ENCODE peak calls at places on chromosomes 3 and 15, in seven cellular contexts. One of them, this sample, is unnamed.
A peak's percentile ranks its signal among the peaks of the same experiment; 100 is the strongest.

GRCh38 chr15:90063733-90064247 is 38.5 kb downstream of the IDH2 start:
- DNase-seq in uterus: no peak
- DNase-seq in transverse colon: peak; percentile 33
- DNase-seq in mucosa of descending colon: peak; percentile 70
- DNase-seq in tibial nerve: no peak
- DNase-seq in Panc1: no peak
- DNase-seq in Caco-2: no peak
- DNase-seq in this sample: no peak

GRCh38 chr15:53230473-53230872 is 440.3 kb upstream of the ONECUT1 start:
- DNase-seq in uterus: no peak
- DNase-seq in transverse colon: no peak
- DNase-seq in mucosa of descending colon: no peak
- DNase-seq in tibial nerve: no peak
- DNase-seq in Panc1: no peak
- DNase-seq in Caco-2: no peak
- DNase-seq in this sample: no peak

GRCh38 chr3:29331830-29332637 is 51.2 kb downstream of the RBMS3 start:
- DNase-seq in uterus: no peak
- DNase-seq in transverse colon: no peak
- DNase-seq in mucosa of descending colon: no peak
- DNase-seq in tibial nerve: no peak
- DNase-seq in Panc1: no peak
- DNase-seq in Caco-2: no peak
- DNase-seq in this sample: no peak

GRCh38 chr15:70508561-70509281 is 254.6 kb downstream of the UACA start:
- DNase-seq in uterus: no peak
- DNase-seq in transverse colon: no peak
- DNase-seq in mucosa of descending colon: no peak
- DNase-seq in tibial nerve: no peak
- DNase-seq in Panc1: peak; percentile 72
- DNase-seq in Caco-2: peak; percentile 50
- DNase-seq in this sample: no peak

GRCh38 chr3:29745237-29745870 is 464.5 kb downstream of the RBMS3 start:
- DNase-seq in uterus: no peak
- DNase-seq in transverse colon: no peak
- DNase-seq in mucosa of descending colon: no peak
- DNase-seq in tibial nerve: no peak
- DNase-seq in Panc1: no peak
- DNase-seq in Caco-2: no peak
- DNase-seq in this sample: no peak

GRCh38 chr3:58627580-58627894 is 39.0 kb downstream of the FAM3D start:
- DNase-seq in uterus: no peak
- DNase-seq in transverse colon: no peak
- DNase-seq in mucosa of descending colon: no peak
- DNase-seq in tibial nerve: no peak
- DNase-seq in Panc1: no peak
- DNase-seq in Caco-2: no peak
- DNase-seq in this sample: peak; percentile 67

GRCh38 chr3:51360806-51361205 is 24.3 kb upstream of the MANF start:
- DNase-seq in uterus: no peak
- DNase-seq in transverse colon: no peak
- DNase-seq in mucosa of descending colon: no peak
- DNase-seq in tibial nerve: no peak
- DNase-seq in Panc1: no peak
- DNase-seq in Caco-2: no peak
- DNase-seq in this sample: no peak

GRCh38 chr15:91472316-91472756 is 372.3 kb downstream of the SV2B start:
- DNase-seq in uterus: no peak
- DNase-seq in transverse colon: no peak
- DNase-seq in mucosa of descending colon: no peak
- DNase-seq in tibial nerve: no peak
- DNase-seq in Panc1: no peak
- DNase-seq in Caco-2: no peak
- DNase-seq in this sample: no peak

GRCh38 chr15:38474155-38474757 is 20.3 kb downstream of the FAM98B start:
- DNase-seq in uterus: no peak
- DNase-seq in transverse colon: no peak
- DNase-seq in mucosa of descending colon: no peak
- DNase-seq in tibial nerve: no peak
- DNase-seq in Panc1: peak; percentile 46
- DNase-seq in Caco-2: no peak
- DNase-seq in this sample: no peak

GRCh38 chr3:113021471-113021870 is 30.7 kb downstream of the GTPBP8 start:
- DNase-seq in uterus: no peak
- DNase-seq in transverse colon: no peak
- DNase-seq in mucosa of descending colon: no peak
- DNase-seq in tibial nerve: no peak
- DNase-seq in Panc1: no peak
- DNase-seq in Caco-2: no peak
- DNase-seq in this sample: no peak

GRCh38 chr3:36792342-36792741 is 28.0 kb upstream of the DCLK3 start:
- DNase-seq in uterus: no peak
- DNase-seq in transverse colon: no peak
- DNase-seq in mucosa of descending colon: no peak
- DNase-seq in tibial nerve: no peak
- DNase-seq in Panc1: peak; percentile 5
- DNase-seq in Caco-2: no peak
- DNase-seq in this sample: no peak

GRCh38 chr15:42581272-42581730 is 5.9 kb downstream of the STARD9 start:
- DNase-seq in uterus: peak; percentile 85
- DNase-seq in transverse colon: peak; percentile 88
- DNase-seq in mucosa of descending colon: peak; percentile 92
- DNase-seq in tibial nerve: peak; percentile 73
- DNase-seq in Panc1: no peak
- DNase-seq in Caco-2: peak; percentile 78
- DNase-seq in this sample: peak; percentile 84

GRCh38 chr3:66053009-66053782 is 14.5 kb upstream of the MAGI1 start:
- DNase-seq in uterus: peak; percentile 28
- DNase-seq in transverse colon: no peak
- DNase-seq in mucosa of descending colon: no peak
- DNase-seq in tibial nerve: no peak
- DNase-seq in Panc1: no peak
- DNase-seq in Caco-2: no peak
- DNase-seq in this sample: no peak

GRCh38 chr3:24042174-24042878 is 97.2 kb downstream of the NR1D2 start:
- DNase-seq in uterus: no peak
- DNase-seq in transverse colon: no peak
- DNase-seq in mucosa of descending colon: no peak
- DNase-seq in tibial nerve: no peak
- DNase-seq in Panc1: no peak
- DNase-seq in Caco-2: no peak
- DNase-seq in this sample: no peak

GRCh38 chr3:143040264-143040879 is 39.0 kb downstream of the U2SURP start:
- DNase-seq in uterus: no peak
- DNase-seq in transverse colon: no peak
- DNase-seq in mucosa of descending colon: no peak
- DNase-seq in tibial nerve: no peak
- DNase-seq in Panc1: no peak
- DNase-seq in Caco-2: no peak
- DNase-seq in this sample: no peak

GRCh38 chr3:66928252-66928651 is 69.9 kb upstream of the KBTBD8 start:
- DNase-seq in uterus: no peak
- DNase-seq in transverse colon: no peak
- DNase-seq in mucosa of descending colon: no peak
- DNase-seq in tibial nerve: no peak
- DNase-seq in Panc1: no peak
- DNase-seq in Caco-2: no peak
- DNase-seq in this sample: no peak

GRCh38 chr3:183764854-183765731 is 60.3 kb downstream of the MAP6D1 start:
- DNase-seq in uterus: no peak
- DNase-seq in transverse colon: peak; percentile 9
- DNase-seq in mucosa of descending colon: no peak
- DNase-seq in tibial nerve: no peak
- DNase-seq in Panc1: no peak
- DNase-seq in Caco-2: peak; percentile 78
- DNase-seq in this sample: no peak

GRCh38 chr3:177284383-177284881 is 87.2 kb upstream of the TBL1XR1 start:
- DNase-seq in uterus: peak; percentile 65
- DNase-seq in transverse colon: peak; percentile 59
- DNase-seq in mucosa of descending colon: no peak
- DNase-seq in tibial nerve: no peak
- DNase-seq in Panc1: no peak
- DNase-seq in Caco-2: peak; percentile 58
- DNase-seq in this sample: no peak

GRCh38 chr3:102512734-102513518 is 78.1 kb downstream of the ZPLD1 start:
- DNase-seq in uterus: no peak
- DNase-seq in transverse colon: no peak
- DNase-seq in mucosa of descending colon: no peak
- DNase-seq in tibial nerve: no peak
- DNase-seq in Panc1: no peak
- DNase-seq in Caco-2: no peak
- DNase-seq in this sample: no peak

GRCh38 chr15:27045796-27046195 is 74.8 kb downstream of the GABRG3 start:
- DNase-seq in uterus: no peak
- DNase-seq in transverse colon: no peak
- DNase-seq in mucosa of descending colon: no peak
- DNase-seq in tibial nerve: no peak
- DNase-seq in Panc1: no peak
- DNase-seq in Caco-2: no peak
- DNase-seq in this sample: no peak

GRCh38 chr3:57402675-57403074 is 110.2 kb upstream of the ASB14 start:
- DNase-seq in uterus: no peak
- DNase-seq in transverse colon: no peak
- DNase-seq in mucosa of descending colon: no peak
- DNase-seq in tibial nerve: no peak
- DNase-seq in Panc1: no peak
- DNase-seq in Caco-2: no peak
- DNase-seq in this sample: no peak

GRCh38 chr3:57391767-57392166 is 99.3 kb upstream of the ASB14 start:
- DNase-seq in uterus: no peak
- DNase-seq in transverse colon: no peak
- DNase-seq in mucosa of descending colon: no peak
- DNase-seq in tibial nerve: no peak
- DNase-seq in Panc1: no peak
- DNase-seq in Caco-2: no peak
- DNase-seq in this sample: no peak

GRCh38 chr3:57393957-57394356 is 101.5 kb upstream of the ASB14 start:
- DNase-seq in uterus: no peak
- DNase-seq in transverse colon: no peak
- DNase-seq in mucosa of descending colon: no peak
- DNase-seq in tibial nerve: no peak
- DNase-seq in Panc1: no peak
- DNase-seq in Caco-2: no peak
- DNase-seq in this sample: no peak

GRCh38 chr3:57397175-57398026 is 104.9 kb upstream of the ASB14 start:
- DNase-seq in uterus: peak; percentile 15
- DNase-seq in transverse colon: peak; percentile 54
- DNase-seq in mucosa of descending colon: no peak
- DNase-seq in tibial nerve: no peak
- DNase-seq in Panc1: peak; percentile 60
- DNase-seq in Caco-2: peak; percentile 76
- DNase-seq in this sample: peak; percentile 39
- TF ChIP-seq CTCF in uterus: peak; percentile 36
- TF ChIP-seq CTCF in transverse colon: peak; percentile 78
- TF ChIP-seq CTCF in mucosa of descending colon: peak; percentile 81
- TF ChIP-seq CTCF in tibial nerve: peak; percentile 55
- TF ChIP-seq CTCF in Panc1: peak; percentile 87
- TF ChIP-seq CTCF in Caco-2: peak; percentile 93
- TF ChIP-seq CTCF in this sample: peak; percentile 79

DNA sequence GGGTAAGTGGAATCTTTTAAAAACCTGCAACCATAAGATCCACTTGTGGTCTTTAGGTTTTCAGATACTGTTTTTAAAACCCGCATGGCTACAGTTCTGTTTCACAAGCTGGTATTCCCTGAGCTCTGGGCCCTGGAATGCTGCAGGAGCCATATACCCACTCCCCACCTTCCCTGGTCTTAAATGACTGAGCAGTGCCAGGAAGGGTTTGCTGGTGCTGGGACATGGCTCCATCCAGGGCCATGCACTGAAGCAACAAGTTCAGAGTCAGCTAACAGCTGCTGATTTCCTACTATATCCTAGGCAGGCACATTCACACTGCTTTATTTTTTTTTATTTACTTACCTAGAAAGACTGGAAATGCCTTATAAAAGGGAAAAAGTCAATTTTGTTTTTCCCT is 77.3 kb downstream of the HCN4 start:
- DNase-seq in uterus: no peak
- DNase-seq in transverse colon: no peak
- DNase-seq in mucosa of descending colon: no peak
- DNase-seq in tibial nerve: no peak
- DNase-seq in Panc1: no peak
- DNase-seq in Caco-2: no peak
- DNase-seq in this sample: no peak
- H3K36me3 ChIP-seq in uterus: no peaks in the 10 kb centered on the region
- H3K36me3 ChIP-seq in transverse colon: no peaks in the 10 kb centered on the region
- H3K36me3 ChIP-seq in mucosa of descending colon: peaks cover 7% of the 10 kb centered on the region
- H3K36me3 ChIP-seq in tibial nerve: no peaks in the 10 kb centered on the region
- H3K36me3 ChIP-seq in Panc1: no peaks in the 10 kb centered on the region
- H3K36me3 ChIP-seq in Caco-2: no peaks in the 10 kb centered on the region
- H3K36me3 ChIP-seq in this sample: peaks cover 27% of the 10 kb centered on the region

GRCh38 chr15:29090617-29091466 is 178.8 kb downstream of the NSMCE3 start:
- DNase-seq in uterus: no peak
- DNase-seq in transverse colon: no peak
- DNase-seq in mucosa of descending colon: no peak
- DNase-seq in tibial nerve: no peak
- DNase-seq in Panc1: no peak
- DNase-seq in Caco-2: no peak
- DNase-seq in this sample: no peak
- H3K9me3 ChIP-seq in uterus: no peaks in the 10 kb centered on the region
- H3K9me3 ChIP-seq in transverse colon: no peaks in the 10 kb centered on the region
- H3K9me3 ChIP-seq in mucosa of descending colon: no peaks in the 10 kb centered on the region
- H3K9me3 ChIP-seq in tibial nerve: no peaks in the 10 kb centered on the region
- H3K9me3 ChIP-seq in Panc1: no peaks in the 10 kb centered on the region
- H3K9me3 ChIP-seq in Caco-2: no peaks in the 10 kb centered on the region
- H3K9me3 ChIP-seq in this sample: no peaks in the 10 kb centered on the region

GRCh38 chr3:38561746-38562466 is 65.8 kb downstream of the EXOG start:
- DNase-seq in uterus: no peak
- DNase-seq in transverse colon: no peak
- DNase-seq in mucosa of descending colon: no peak
- DNase-seq in tibial nerve: no peak
- DNase-seq in Panc1: no peak
- DNase-seq in Caco-2: no peak
- DNase-seq in this sample: no peak

GRCh38 chr3:38562467-38562925 is 66.4 kb downstream of the EXOG start:
- DNase-seq in uterus: no peak
- DNase-seq in transverse colon: no peak
- DNase-seq in mucosa of descending colon: no peak
- DNase-seq in tibial nerve: no peak
- DNase-seq in Panc1: no peak
- DNase-seq in Caco-2: no peak
- DNase-seq in this sample: no peak

GRCh38 chr3:38560996-38561717 is 65.0 kb downstream of the EXOG start:
- DNase-seq in uterus: no peak
- DNase-seq in transverse colon: no peak
- DNase-seq in mucosa of descending colon: no peak
- DNase-seq in tibial nerve: no peak
- DNase-seq in Panc1: no peak
- DNase-seq in Caco-2: no peak
- DNase-seq in this sample: no peak

GRCh38 chr3:38558864-38559263 is 62.7 kb downstream of the EXOG start:
- DNase-seq in uterus: no peak
- DNase-seq in transverse colon: no peak
- DNase-seq in mucosa of descending colon: no peak
- DNase-seq in tibial nerve: no peak
- DNase-seq in Panc1: no peak
- DNase-seq in Caco-2: no peak
- DNase-seq in this sample: no peak

DNA sequence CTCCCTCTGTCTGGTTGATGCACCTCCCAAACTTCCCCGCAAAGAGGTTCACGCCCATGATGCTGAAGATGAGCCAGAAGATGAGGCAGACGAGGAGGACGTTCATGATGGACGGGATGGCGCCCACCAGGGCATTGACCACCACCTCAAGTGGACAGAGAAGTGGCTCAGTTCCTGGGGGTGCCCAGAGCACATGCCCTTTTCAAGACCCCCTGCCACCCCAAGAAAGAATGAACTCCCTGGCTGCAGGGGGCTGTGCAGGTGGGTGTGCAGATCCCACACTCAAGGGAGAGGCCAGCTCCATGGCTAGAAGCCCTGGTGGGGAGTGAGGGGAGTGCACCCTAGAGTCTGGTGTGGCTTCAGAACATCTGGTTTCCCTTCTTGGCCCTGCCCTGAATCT is 64.1 kb downstream of the EXOG start:
- DNase-seq in uterus: no peak
- DNase-seq in transverse colon: peak; percentile 4
- DNase-seq in mucosa of descending colon: no peak
- DNase-seq in tibial nerve: no peak
- DNase-seq in Panc1: no peak
- DNase-seq in Caco-2: no peak
- DNase-seq in this sample: no peak
- TF ChIP-seq CTCF in uterus: no peak
- TF ChIP-seq CTCF in transverse colon: no peak
- TF ChIP-seq CTCF in mucosa of descending colon: no peak
- TF ChIP-seq CTCF in tibial nerve: no peak
- TF ChIP-seq CTCF in Panc1: no peak
- TF ChIP-seq CTCF in Caco-2: no peak
- TF ChIP-seq CTCF in this sample: no peak

This sample was measured in pancreas.